ENCODE peak calls at places on chromosomes 5 and 9, in four cellular contexts. One of them, this sample, is unnamed.

GRCh38 chr5:109931049-109931448 is 241.3 kb downstream of the MAN2A1 start:
- DNase-seq in HepG2: no peak
- DNase-seq in GM12878: no peak
- DNase-seq in H1: no peak
- DNase-seq in this sample: no peak

GRCh38 chr9:93301291-93301811 is 117.4 kb downstream of the WNK2 start:
- DNase-seq in HepG2: no peak
- DNase-seq in GM12878: no peak
- DNase-seq in H1: no peak
- DNase-seq in this sample: no peak

GRCh38 chr9:18605763-18606162 is 131.8 kb downstream of the ADAMTSL1 start:
- DNase-seq in HepG2: no peak
- DNase-seq in GM12878: no peak
- DNase-seq in H1: no peak
- DNase-seq in this sample: no peak

GRCh38 chr5:93926831-93927600 is 185.6 kb upstream of the POU5F2 start:
- DNase-seq in HepG2: no peak
- DNase-seq in GM12878: no peak
- DNase-seq in H1: no peak
- DNase-seq in this sample: no peak

GRCh38 chr5:141846031-141846430 is 32.2 kb downstream of the PCDH1 start:
- DNase-seq in HepG2: no peak
- DNase-seq in GM12878: no peak
- DNase-seq in H1: no peak
- DNase-seq in this sample: no peak

GRCh38 chr5:82416506-82416905 is 138.4 kb upstream of the RPS23 start:
- DNase-seq in HepG2: no peak
- DNase-seq in GM12878: no peak
- DNase-seq in H1: no peak
- DNase-seq in this sample: no peak

GRCh38 chr9:14365667-14366066 is 51.7 kb upstream of the NFIB start:
- DNase-seq in HepG2: no peak
- DNase-seq in GM12878: no peak
- DNase-seq in H1: no peak
- DNase-seq in this sample: no peak

GRCh38 chr5:137186759-137187461 is 312.2 kb downstream of the SPOCK1 start:
- DNase-seq in HepG2: no peak
- DNase-seq in GM12878: no peak
- DNase-seq in H1: no peak
- DNase-seq in this sample: no peak

GRCh38 chr9:3455712-3456111 is 70.1 kb downstream of the RFX3 start:
- DNase-seq in HepG2: no peak
- DNase-seq in GM12878: no peak
- DNase-seq in H1: no peak
- DNase-seq in this sample: no peak

GRCh38 chr9:134737842-134738580 is 96.4 kb downstream of the COL5A1 start:
- DNase-seq in HepG2: no peak
- DNase-seq in GM12878: no peak
- DNase-seq in H1: no peak
- DNase-seq in this sample: no peak

GRCh38 chr5:79990598-79991507 is at the start of gene MTX3:
- DNase-seq in HepG2: peak; percentile 84
- DNase-seq in GM12878: peak; percentile 57
- DNase-seq in H1: peak; percentile 73
- DNase-seq in this sample: peak; percentile 72

GRCh38 chr5:151238303-151238741 is 14.4 kb upstream of the CCDC69 start:
- DNase-seq in HepG2: no peak
- DNase-seq in GM12878: no peak
- DNase-seq in H1: no peak
- DNase-seq in this sample: no peak

GRCh38 chr9:119898316-119898715 is 529.1 kb upstream of the BRINP1 start:
- DNase-seq in HepG2: no peak
- DNase-seq in GM12878: no peak
- DNase-seq in H1: no peak
- DNase-seq in this sample: no peak

GRCh38 chr9:131319486-131319885 is 30.0 kb downstream of the PLPP7 start:
- DNase-seq in HepG2: no peak
- DNase-seq in GM12878: no peak
- DNase-seq in H1: no peak
- DNase-seq in this sample: no peak

GRCh38 chr5:81554647-81555046 is 160.7 kb upstream of the ACOT12 start:
- DNase-seq in HepG2: no peak
- DNase-seq in GM12878: no peak
- DNase-seq in H1: no peak
- DNase-seq in this sample: no peak

GRCh38 chr9:128372784-128373183 is 1.6 kb downstream of the URM1 start:
- DNase-seq in HepG2: no peak
- DNase-seq in GM12878: no peak
- DNase-seq in H1: no peak
- DNase-seq in this sample: no peak

GRCh38 chr5:159049844-159050318 is 49.8 kb downstream of the EBF1 start:
- DNase-seq in HepG2: no peak
- DNase-seq in GM12878: no peak
- DNase-seq in H1: no peak
- DNase-seq in this sample: no peak

GRCh38 chr5:80109549-80110478 is 74.7 kb downstream of the THBS4 start:
- DNase-seq in HepG2: no peak
- DNase-seq in GM12878: peak; percentile 52
- DNase-seq in H1: no peak
- DNase-seq in this sample: no peak

GRCh38 chr5:89967806-89968444 is 441.6 kb downstream of the CETN3 start:
- DNase-seq in HepG2: no peak
- DNase-seq in GM12878: no peak
- DNase-seq in H1: no peak
- DNase-seq in this sample: no peak

DNA sequence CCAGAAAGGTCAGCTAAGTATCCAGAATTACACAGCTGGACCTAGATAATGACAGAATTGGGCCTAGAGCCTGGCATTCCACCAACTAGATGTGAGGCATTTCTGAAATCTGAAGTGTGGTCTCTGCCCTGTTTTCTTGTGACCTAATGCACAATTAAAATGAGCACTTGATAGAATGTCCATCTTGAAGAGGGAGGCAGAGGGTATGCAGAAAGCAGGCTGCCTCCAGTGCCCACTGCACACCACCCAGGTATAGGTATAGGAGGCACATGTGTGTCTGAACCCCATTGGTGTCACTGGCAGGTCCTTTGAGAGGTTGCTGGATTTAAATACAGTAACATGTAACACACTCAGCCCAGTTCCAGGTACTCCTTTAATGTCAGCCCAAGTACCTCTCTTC is 2.4 kb downstream of the MTAP start:
- DNase-seq in HepG2: no peak
- DNase-seq in GM12878: no peak
- DNase-seq in H1: no peak
- DNase-seq in this sample: no peak
- H3K4me3 ChIP-seq in HepG2: peak overlapping the region; percentile 83
- H3K4me3 ChIP-seq in GM12878: no peak overlapping the region
- H3K4me3 ChIP-seq in H1: peak overlapping the region; percentile 91
- H3K4me3 ChIP-seq in this sample: no peak overlapping the region

GRCh38 chr5:17426104-17426739 is 71.8 kb upstream of the TAF11L2 start:
- DNase-seq in HepG2: no peak
- DNase-seq in GM12878: peak; percentile 11
- DNase-seq in H1: no peak
- DNase-seq in this sample: no peak
- H3K9ac ChIP-seq in HepG2: no peak overlapping the region
- H3K9ac ChIP-seq in GM12878: no peak overlapping the region
- H3K9ac ChIP-seq in H1: no peak overlapping the region
- H3K9ac ChIP-seq in this sample: no peak overlapping the region

DNA sequence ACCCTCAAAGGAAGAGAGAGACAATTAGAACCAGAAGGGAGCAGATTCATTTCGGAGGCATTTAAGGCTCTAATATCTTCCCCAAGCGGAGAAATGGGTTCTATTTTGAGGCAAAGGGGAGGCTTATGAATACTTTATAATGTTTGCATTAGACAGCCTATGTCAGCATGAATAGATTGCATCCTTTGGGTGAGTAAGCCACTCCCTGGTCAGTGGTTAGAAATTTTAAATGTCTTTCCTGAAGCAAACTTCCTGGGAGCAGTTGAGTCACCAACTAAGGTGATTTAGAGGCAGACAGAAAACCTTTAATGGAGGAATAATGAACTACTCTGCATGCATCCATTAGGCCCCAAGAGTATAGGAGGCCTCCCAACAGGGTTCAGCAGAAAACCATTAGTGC is 204.9 kb downstream of the ELAVL2 start:
- DNase-seq in HepG2: no peak
- DNase-seq in GM12878: no peak
- DNase-seq in H1: no peak
- DNase-seq in this sample: no peak
- TF ChIP-seq SUZ12 in HepG2: no peak
- TF ChIP-seq SUZ12 in GM12878: no peak
- TF ChIP-seq SUZ12 in H1: no peak
- TF ChIP-seq SUZ12 in this sample: no peak

GRCh38 chr9:78592866-78593265 is 295.9 kb downstream of the PSAT1 start:
- DNase-seq in HepG2: no peak
- DNase-seq in GM12878: no peak
- DNase-seq in H1: no peak
- DNase-seq in this sample: no peak

GRCh38 chr9:78595200-78595945 is 298.4 kb downstream of the PSAT1 start:
- DNase-seq in HepG2: no peak
- DNase-seq in GM12878: no peak
- DNase-seq in H1: no peak
- DNase-seq in this sample: no peak

GRCh38 chr9:78599939-78600338 is 303.0 kb downstream of the PSAT1 start:
- DNase-seq in HepG2: no peak
- DNase-seq in GM12878: no peak
- DNase-seq in H1: no peak
- DNase-seq in this sample: no peak

GRCh38 chr9:78601957-78602565 is 305.1 kb downstream of the PSAT1 start:
- DNase-seq in HepG2: peak; percentile 12
- DNase-seq in GM12878: no peak
- DNase-seq in H1: no peak
- DNase-seq in this sample: peak; percentile 38

GRCh38 chr9:78598120-78598519 is 301.2 kb downstream of the PSAT1 start:
- DNase-seq in HepG2: no peak
- DNase-seq in GM12878: no peak
- DNase-seq in H1: no peak
- DNase-seq in this sample: no peak
- H3K4me3 ChIP-seq in HepG2: no peak overlapping the region
- H3K4me3 ChIP-seq in GM12878: no peak overlapping the region
- H3K4me3 ChIP-seq in H1: no peak overlapping the region
- H3K4me3 ChIP-seq in this sample: no peak overlapping the region

GRCh38 chr5:149223081-149223848 is 48.4 kb upstream of the AFAP1L1 start:
- DNase-seq in HepG2: no peak
- DNase-seq in GM12878: no peak
- DNase-seq in H1: no peak
- DNase-seq in this sample: no peak

GRCh38 chr5:149221731-149222342 is 49.8 kb upstream of the AFAP1L1 start:
- DNase-seq in HepG2: no peak
- DNase-seq in GM12878: no peak
- DNase-seq in H1: no peak
- DNase-seq in this sample: no peak

GRCh38 chr5:149219584-149219983 is 52.1 kb upstream of the AFAP1L1 start:
- DNase-seq in HepG2: peak; percentile 44
- DNase-seq in GM12878: no peak
- DNase-seq in H1: no peak
- DNase-seq in this sample: no peak

GRCh38 chr5:149221326-149221725 is 50.3 kb upstream of the AFAP1L1 start:
- DNase-seq in HepG2: peak; percentile 18
- DNase-seq in GM12878: no peak
- DNase-seq in H1: no peak
- DNase-seq in this sample: no peak

DNA sequence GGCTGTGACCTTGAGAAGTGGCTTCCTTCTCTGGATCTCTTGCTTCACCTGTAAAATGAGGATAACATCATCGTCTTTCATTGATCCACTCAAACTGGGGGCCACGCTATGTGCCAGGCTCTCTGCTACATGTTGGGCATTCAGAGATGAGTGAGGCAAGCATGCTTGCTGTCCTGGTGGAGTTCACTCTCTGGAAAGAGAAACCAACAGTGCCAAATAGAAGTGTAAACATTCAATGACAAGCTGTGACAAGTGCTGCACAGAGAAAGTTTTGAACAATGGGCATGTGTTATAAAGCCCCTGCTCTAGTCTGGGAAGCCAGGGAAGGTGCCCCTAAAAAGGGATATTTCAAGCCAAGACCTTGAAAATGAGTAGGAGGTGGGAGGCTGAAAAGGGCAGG is 50.9 kb upstream of the AFAP1L1 start:
- DNase-seq in HepG2: peak; percentile 87
- DNase-seq in GM12878: no peak
- DNase-seq in H1: no peak
- DNase-seq in this sample: no peak
- H3K9ac ChIP-seq in HepG2: peak overlapping the region; percentile 30
- H3K9ac ChIP-seq in GM12878: no peak overlapping the region
- H3K9ac ChIP-seq in H1: no peak overlapping the region
- H3K9ac ChIP-seq in this sample: no peak overlapping the region

This sample was measured in NT2/D1.